ENCODE peak calls at places on chromosomes 2 and 18, in six cellular contexts. L is NCI-H1930, Y is anterior cingulate cortex, C is AG10803, O is fibroblast of lung, T is adrenal gland. J is an unnamed sample.

GRCh38 chr18:57466745-57467144 is 31.6 kb downstream of the ONECUT2 start:
- DNase-seq in Y (no peak), C (peak; percentile 1), O (no peak), L (no peak), T (no peak), J (no peak)

GRCh38 chr2:188766086-188766856 is 207.9 kb upstream of the COL3A1 start:
- DNase-seq in O (peak; percentile 60), T (no peak), Y (no peak), C (peak; percentile 64), L (no peak), J (no peak)

GRCh38 chr18:58862404-58862803 is 2.3 kb upstream of the ZNF532 start:
- DNase-seq in T (no peak), L (peak; percentile 62), C (no peak), Y (no peak), O (no peak), J (no peak)

GRCh38 chr2:170930132-170931109 is 1.4 kb downstream of the GORASP2 start:
- DNase-seq in T (peak; percentile 30), C (peak; percentile 27), L (no peak), Y (peak; percentile 9), O (peak; percentile 30), J (peak; percentile 29)

GRCh38 chr2:102442967-102443828 is 20.2 kb downstream of the IL18RAP start:
- DNase-seq in O (peak; percentile 12), Y (peak; percentile 5), C (peak; percentile 17), T (peak; percentile 33), L (no peak), J (peak; percentile 4)

GRCh38 chr2:220674033-220674432 is 898.1 kb downstream of the EPHA4 start:
- DNase-seq in Y (no peak), O (no peak), L (no peak), C (no peak), T (no peak), J (no peak)

GRCh38 chr2:192379736-192380135 is 185.0 kb upstream of the TMEFF2 start:
- DNase-seq in C (no peak), Y (no peak), L (no peak), O (no peak), T (no peak), J (peak; percentile 49)

GRCh38 chr18:74652392-74652988 is 54.8 kb downstream of the ZNF407 start:
- DNase-seq in L (no peak), O (peak; percentile 34), T (no peak), Y (no peak), C (peak; percentile 49), J (peak; percentile 12)

GRCh38 chr2:9095690-9096089 is 92.2 kb upstream of the MBOAT2 start:
- DNase-seq in O (peak; percentile 55), C (peak; percentile 49), T (no peak), Y (peak; percentile 78), L (no peak), J (no peak)